ENCODE peak calls at places on chromosomes 13 and 19, in eight cellular contexts. I is pancreas, E is fibroblast of pulmonary artery, U is H54, S is NCI-H446, N is HCEC 1CT, T is small intestine, K is ELR. J is an unnamed sample.

GRCh38 chr19:2529473-2529918 is 53.6 kb downstream of the GADD45B start:
- DNase-seq in N (peak; percentile 98), S (no peak), E (peak; percentile 91), I (no peak), T (peak; percentile 88), K (peak; percentile 100), U (peak; percentile 87), J (peak; percentile 94)

GRCh38 chr19:38252935-38253691 is 3.1 kb downstream of the PPP1R14A start:
- DNase-seq in N (no peak), T (no peak), E (peak; percentile 33), K (no peak), S (peak; percentile 96), I (no peak), U (no peak), J (peak; percentile 73)

GRCh38 chr19:33497151-33497777 is 24.3 kb downstream of the PEPD start:
- DNase-seq in U (no peak), N (no peak), I (no peak), S (no peak), E (no peak), T (no peak), K (no peak), J (peak; percentile 58)

GRCh38 chr19:47032171-47032811 is 12.7 kb downstream of the NPAS1 start:
- DNase-seq in S (no peak), E (no peak), N (no peak), U (no peak), K (peak; percentile 38), I (peak; percentile 48), T (peak; percentile 66), J (peak; percentile 92)

GRCh38 chr19:39497850-39498261 is 891 bp upstream of the DLL3 start:
- DNase-seq in T (peak; percentile 6), U (no peak), K (peak; percentile 49), N (peak; percentile 13), I (no peak), E (peak; percentile 29), S (peak; percentile 72), J (peak; percentile 89)

GRCh38 chr19:38769635-38770211 is 3.6 kb downstream of the LGALS7 start:
- DNase-seq in I (peak; percentile 76), K (peak; percentile 54), E (peak; percentile 77), S (no peak), N (peak; percentile 37), U (no peak), T (peak; percentile 85), J (peak; percentile 91)

GRCh38 chr13:31982540-31982939 is 49.0 kb upstream of the FRY start:
- DNase-seq in E (peak; percentile 96), K (peak; percentile 81), I (peak; percentile 48), S (peak; percentile 48), N (peak; percentile 88), U (no peak), T (peak; percentile 87), J (peak; percentile 73)

GRCh38 chr19:35008891-35009341 is 8.8 kb downstream of the GRAMD1A start:
- DNase-seq in I (no peak), K (no peak), T (no peak), E (no peak), N (no peak), S (no peak), U (no peak), J (peak; percentile 50)

GRCh38 chr13:77459616-77460015 is 75.9 kb upstream of the SCEL start:
- DNase-seq in E (no peak), S (no peak), T (no peak), U (no peak), K (no peak), N (no peak), I (no peak), J (no peak)

GRCh38 chr13:109427148-109427547 is 359.2 kb downstream of the IRS2 start:
- DNase-seq in T (no peak), E (no peak), K (no peak), U (no peak), N (peak; percentile 14), I (no peak), S (no peak), J (no peak)

GRCh38 chr13:30861163-30861562 is 44.9 kb upstream of the MEDAG start:
- DNase-seq in K (no peak), N (no peak), E (no peak), U (no peak), I (no peak), S (no peak), T (no peak), J (no peak)

GRCh38 chr19:40642062-40642706 is 41.0 kb downstream of the LTBP4 start:
- DNase-seq in N (no peak), S (no peak), U (no peak), I (no peak), K (no peak), E (no peak), T (no peak), J (no peak)